ENCODE peak calls at places on chromosomes 3 and 15, in six cellular contexts. W is astrocyte; D is effector memory CD4-positive, alpha-beta T cell; S is CD8-positive, alpha-beta T cell; K is tibial artery; N is kidney epithelial cell. Q is an unnamed sample.
A peak's percentile ranks its signal among the peaks of the same experiment; 100 is the strongest.

GRCh38 chr15:80404057-80404718 is at the start of gene ARNT2:
- DNase-seq in K (peak; percentile 69), N (no peak), S (no peak), W (no peak), D (no peak), Q (peak; percentile 3)

GRCh38 chr15:39273805-39274411 is 307.0 kb upstream of the THBS1 start:
- DNase-seq in S (no peak), N (no peak), K (no peak), W (peak; percentile 50), D (no peak), Q (peak; percentile 19)

GRCh38 chr3:141114179-141114745 is 63.1 kb downstream of the SPSB4 start:
- DNase-seq in D (no peak), K (no peak), S (no peak), W (no peak), N (no peak), Q (no peak)

GRCh38 chr15:63088532-63089245 is 33.0 kb upstream of the LACTB start:
- DNase-seq in S (no peak), D (no peak), W (no peak), K (no peak), N (no peak), Q (no peak)

GRCh38 chr15:29747837-29748417 is 74.3 kb downstream of the TJP1 start:
- DNase-seq in W (no peak), N (no peak), S (no peak), K (no peak), D (no peak), Q (peak; percentile 31)

GRCh38 chr15:81886586-81886985 is 159.2 kb downstream of the MEX3B start:
- DNase-seq in D (no peak), K (no peak), S (no peak), N (no peak), W (peak; percentile 76), Q (no peak)

GRCh38 chr15:91956026-91956723 is 102.7 kb downstream of the SLCO3A1 start:
- DNase-seq in W (no peak), D (no peak), S (no peak), N (no peak), K (no peak), Q (peak; percentile 64)

GRCh38 chr3:10599017-10599416 is 93.6 kb upstream of the ATP2B2 start:
- DNase-seq in K (no peak), W (no peak), S (no peak), N (no peak), D (no peak), Q (no peak)

GRCh38 chr15:65630760-65631159 is 9.0 kb downstream of the SLC24A1 start:
- DNase-seq in S (no peak), K (no peak), D (no peak), W (no peak), N (no peak), Q (no peak)

GRCh38 chr15:45456212-45457106 is 66.1 kb downstream of the SLC30A4 start:
- DNase-seq in S (peak; percentile 49), N (peak; percentile 96), D (peak; percentile 76), K (no peak), W (peak; percentile 100), Q (peak; percentile 100)

GRCh38 chr15:33126559-33127290 is 67.8 kb downstream of the FMN1 start:
- DNase-seq in S (peak; percentile 73), K (peak; percentile 76), N (peak; percentile 88), D (no peak), W (peak; percentile 91), Q (peak; percentile 98)

GRCh38 chr15:74332611-74333010 is 34.8 kb downstream of the CYP11A1 start:
- DNase-seq in N (no peak), D (no peak), W (no peak), K (no peak), S (no peak), Q (no peak)

GRCh38 chr3:119342176-119342575 is 48.0 kb downstream of the ARHGAP31 start:
- DNase-seq in N (no peak), S (no peak), D (no peak), W (no peak), K (no peak), Q (no peak)

GRCh38 chr3:29493109-29493508 is 212.2 kb downstream of the RBMS3 start:
- DNase-seq in D (no peak), S (no peak), K (no peak), N (no peak), W (no peak), Q (no peak)

GRCh38 chr15:85031086-85031943 is 49.7 kb downstream of the PDE8A start:
- DNase-seq in W (no peak), N (no peak), K (no peak), S (no peak), D (no peak), Q (no peak)

GRCh38 chr3:15899438-15899837 is 101.7 kb upstream of the ANKRD28 start:
- DNase-seq in W (peak; percentile 98), S (no peak), K (no peak), N (peak; percentile 41), D (no peak), Q (peak; percentile 74)

GRCh38 chr3:195448205-195448875 is 5.5 kb upstream of the ACAP2 start:
- DNase-seq in K (no peak), N (no peak), S (no peak), D (no peak), W (no peak), Q (no peak)

GRCh38 chr15:48861813-48862431 is 16.0 kb upstream of the EID1 start:
- DNase-seq in S (peak; percentile 46), N (no peak), D (no peak), K (no peak), W (peak; percentile 52), Q (peak; percentile 86)

GRCh38 chr3:9157651-9158383 is 91.6 kb downstream of the SRGAP3 start:
- DNase-seq in D (no peak), K (no peak), S (no peak), N (no peak), W (no peak), Q (no peak)

GRCh38 chr3:155184027-155184426 is 103.9 kb downstream of the MME start:
- DNase-seq in K (no peak), D (no peak), N (no peak), W (no peak), S (no peak), Q (no peak)

GRCh38 chr3:30683769-30684168 is 77.4 kb downstream of the TGFBR2 start:
- DNase-seq in S (no peak), W (no peak), D (no peak), K (no peak), N (no peak), Q (no peak)

GRCh38 chr3:42080452-42080872 is 10.7 kb upstream of the TRAK1 start:
- DNase-seq in N (no peak), W (peak; percentile 31), S (no peak), K (no peak), D (peak; percentile 6), Q (peak; percentile 78)

DNA sequence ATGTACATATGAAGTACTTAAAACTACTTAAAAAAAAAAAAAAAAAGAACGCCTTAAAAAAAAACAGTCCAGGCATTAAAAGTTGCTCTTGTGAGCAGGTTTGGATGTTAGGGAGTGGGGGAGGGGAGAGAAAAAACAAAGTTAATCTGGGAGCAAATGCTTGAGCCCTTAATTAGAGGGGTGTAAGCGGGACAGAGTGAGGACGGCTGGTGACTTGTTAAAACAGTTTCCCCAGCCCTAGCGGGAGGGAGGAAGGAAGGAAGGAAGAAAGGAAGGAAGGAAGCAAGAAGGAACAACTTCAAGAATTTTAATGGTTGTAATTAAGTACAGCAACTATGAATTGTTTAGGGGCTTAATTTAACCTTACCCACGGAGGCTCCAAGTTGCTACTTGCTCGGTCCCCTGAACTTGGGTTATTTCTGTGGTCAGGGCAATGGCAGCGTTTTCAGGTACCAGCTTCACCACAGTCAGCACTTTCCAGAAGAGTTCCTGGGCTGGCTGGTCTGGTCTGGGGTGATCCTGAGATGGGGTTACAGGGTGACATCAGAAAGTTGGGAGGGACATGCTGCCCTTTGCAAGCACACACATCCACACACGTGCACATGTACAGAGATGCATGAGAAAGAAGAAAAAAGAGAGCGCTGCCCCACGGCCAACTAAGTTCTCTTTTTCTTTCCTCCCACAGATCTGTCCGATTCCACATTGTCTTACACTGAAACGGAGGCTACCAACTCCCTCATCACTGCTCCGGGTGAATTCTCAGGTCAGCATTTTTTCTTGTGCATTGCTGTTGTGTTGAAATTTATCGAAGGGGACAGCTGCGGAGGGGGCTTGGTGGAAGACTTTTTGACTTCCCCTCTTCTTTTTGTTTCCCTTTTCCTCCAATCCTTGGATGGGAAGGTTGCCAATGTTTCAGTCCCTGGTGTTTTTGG is 14.0 kb downstream of the SMAD6 start:
- DNase-seq in S (no peak), D (no peak), K (no peak), N (no peak), W (no peak), Q (no peak)
- H3K4me3 ChIP-seq in S (no peak overlapping the region), D (no peak overlapping the region), K (no peak overlapping the region), N (no peak overlapping the region), W (no peak overlapping the region), Q (no peak overlapping the region)

GRCh38 chr3:166661621-166662020 is 718.5 kb downstream of the ZBBX start:
- DNase-seq in N (no peak), K (no peak), W (no peak), S (no peak), D (no peak), Q (no peak)
- H3K4me3 ChIP-seq in N (no peak overlapping the region), K (no peak overlapping the region), W (no peak overlapping the region), S (no peak overlapping the region), D (no peak overlapping the region), Q (no peak overlapping the region)

DNA sequence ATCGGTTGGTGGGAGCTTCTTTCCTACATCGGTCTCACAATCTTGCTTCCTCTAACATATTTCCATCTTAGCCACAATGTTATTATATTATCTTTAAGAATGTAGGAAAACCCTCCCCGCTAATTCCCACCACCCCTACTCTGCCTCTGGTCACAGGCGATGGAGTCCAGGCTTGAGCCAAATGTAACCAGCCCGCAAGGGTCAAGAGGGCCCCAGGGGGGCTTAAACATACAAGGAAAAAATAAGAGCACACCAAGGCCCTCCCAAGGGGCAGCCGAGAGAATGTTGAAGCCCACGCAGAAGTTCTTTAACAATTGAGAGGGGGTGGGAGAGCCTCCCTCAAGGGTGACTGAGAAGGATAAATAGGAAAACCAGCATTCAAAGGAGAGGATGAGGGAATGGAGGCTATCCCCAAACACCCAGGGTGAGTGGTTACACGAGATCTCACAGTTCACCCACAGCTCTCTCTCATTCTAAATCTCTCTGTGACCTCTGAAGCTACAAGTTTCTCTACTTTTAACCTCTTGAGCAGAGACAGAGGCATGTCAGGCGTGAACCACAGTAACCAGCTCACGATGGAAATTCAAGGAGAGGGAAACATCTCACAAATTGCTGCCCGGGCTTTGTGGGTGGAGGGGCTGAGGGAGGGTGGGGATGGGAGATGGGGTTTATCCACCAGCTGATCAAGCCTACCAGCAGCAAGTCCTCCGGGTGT is 31.4 kb upstream of the UACA start:
- DNase-seq in S (no peak), W (peak; percentile 76), N (no peak), D (no peak), K (no peak), Q (peak; percentile 63)
- H3K4me3 ChIP-seq in S (no peak overlapping the region), W (peak overlapping the region; percentile 38), N (no peak overlapping the region), D (no peak overlapping the region), K (no peak overlapping the region), Q (peak overlapping the region; percentile 19)

GRCh38 chr3:72700106-72700505 is 148.1 kb downstream of the SHQ1 start:
- DNase-seq in K (no peak), N (no peak), S (no peak), W (no peak), D (no peak), Q (no peak)
- H3K4me3 ChIP-seq in K (no peak overlapping the region), N (no peak overlapping the region), S (no peak overlapping the region), W (no peak overlapping the region), D (no peak overlapping the region), Q (no peak overlapping the region)